ENCODE peak calls at places on chromosome 3, in eight cellular contexts. R is A549, B is pancreas, H is GM23338, K is cardiac muscle cell, I is PC-3, S is neural progenitor cell, L is fibroblast of lung. C is an unnamed sample.

GRCh38 chr3:89419647-89420141 is 312.3 kb downstream of the EPHA3 start:
- DNase-seq in R (no peak), B (no peak), H (no peak), K (no peak), I (peak), S (no peak), L (peak), C (no peak)

GRCh38 chr3:193545304-193545703 is 9.4 kb downstream of the ATP13A4 start:
- DNase-seq in R (no peak), B (no peak), H (no peak), K (no peak), I (no peak), S (no peak), L (no peak), C (no peak)

GRCh38 chr3:46378426-46378942 is 7.7 kb downstream of the CCR5 start:
- DNase-seq in R (peak), B (no peak), H (peak), K (peak), I (peak), S (peak), L (peak), C (peak)

GRCh38 chr3:3799173-3800075 is at the start of gene LRRN1:
- DNase-seq in R (no peak), B (peak), H (peak), K (peak), I (no peak), S (peak), L (peak), C (peak)

GRCh38 chr3:148902173-148902791 is 37.2 kb downstream of the CPA3 start:
- DNase-seq in R (no peak), B (no peak), H (no peak), K (no peak), I (peak), S (no peak), L (peak), C (no peak)

GRCh38 chr3:73030073-73030597 is 31.3 kb upstream of the EBLN2 start:
- DNase-seq in R (no peak), B (no peak), H (no peak), K (no peak), I (no peak), S (no peak), L (no peak), C (no peak)

GRCh38 chr3:135456182-135456790 is 509.2 kb upstream of the PPP2R3A start:
- DNase-seq in R (no peak), B (no peak), H (peak), K (peak), I (no peak), S (peak), L (no peak), C (peak)

GRCh38 chr3:156620901-156621300 is 53.5 kb upstream of the TIPARP start:
- DNase-seq in R (no peak), B (no peak), H (no peak), K (no peak), I (no peak), S (no peak), L (peak), C (no peak)

GRCh38 chr3:162845918-162846317 is 1349.3 kb downstream of the OTOL1 start:
- DNase-seq in R (no peak), B (no peak), H (no peak), K (no peak), I (no peak), S (no peak), L (no peak), C (no peak)

GRCh38 chr3:132587401-132587800 is 9.7 kb upstream of the ACKR4 start:
- DNase-seq in R (no peak), B (no peak), H (no peak), K (no peak), I (no peak), S (no peak), L (no peak), C (no peak)

GRCh38 chr3:58604031-58604430 is 26.8 kb upstream of the FAM107A start:
- DNase-seq in R (no peak), B (no peak), H (no peak), K (no peak), I (no peak), S (no peak), L (no peak), C (no peak)

GRCh38 chr3:98333989-98334606 is 19.6 kb upstream of the OR5K4 start:
- DNase-seq in R (no peak), B (no peak), H (no peak), K (no peak), I (no peak), S (no peak), L (no peak), C (no peak)

GRCh38 chr3:64741344-64741743 is 53.5 kb upstream of the ADAMTS9 start:
- DNase-seq in R (no peak), B (no peak), H (no peak), K (no peak), I (no peak), S (no peak), L (peak), C (no peak)

GRCh38 chr3:182713743-182714517 is 79.4 kb upstream of the ATP11B start:
- DNase-seq in R (peak), B (no peak), H (peak), K (peak), I (peak), S (peak), L (peak), C (no peak)

GRCh38 chr3:32892625-32893598 is 58.5 kb upstream of the CCR4 start:
- DNase-seq in R (no peak), B (no peak), H (no peak), K (no peak), I (no peak), S (no peak), L (no peak), C (no peak)

GRCh38 chr3:101070260-101071121 is 77.3 kb upstream of the ABI3BP start:
- DNase-seq in R (peak), B (peak), H (peak), K (peak), I (peak), S (peak), L (peak), C (peak)

GRCh38 chr3:150227839-150228238 is 180.3 kb upstream of the TSC22D2 start:
- DNase-seq in R (peak), B (no peak), H (peak), K (peak), I (peak), S (peak), L (peak), C (peak)

GRCh38 chr3:88034463-88034862 is 24.3 kb downstream of the CGGBP1 start:
- DNase-seq in R (no peak), B (no peak), H (no peak), K (no peak), I (no peak), S (no peak), L (no peak), C (no peak)

GRCh38 chr3:38153986-38154608 is 11.2 kb upstream of the OXSR1 start:
- DNase-seq in R (no peak), B (no peak), H (no peak), K (no peak), I (peak), S (no peak), L (peak), C (no peak)

GRCh38 chr3:52834871-52835501 is at the start of gene MUSTN1:
- DNase-seq in R (no peak), B (peak), H (peak), K (peak), I (no peak), S (peak), L (no peak), C (peak)

GRCh38 chr3:42685363-42685881 is at the start of gene KLHL40:
- DNase-seq in R (no peak), B (no peak), H (no peak), K (no peak), I (no peak), S (no peak), L (no peak), C (no peak)

GRCh38 chr3:119331661-119332060 is 37.5 kb downstream of the ARHGAP31 start:
- DNase-seq in R (no peak), B (no peak), H (no peak), K (peak), I (peak), S (no peak), L (peak), C (no peak)

GRCh38 chr3:45035441-45036301 is 9.6 kb downstream of the CLEC3B start:
- DNase-seq in R (no peak), B (peak), H (peak), K (peak), I (no peak), S (peak), L (no peak), C (peak)

GRCh38 chr3:155870945-155871745 is 695 bp downstream of the GMPS start:
- DNase-seq in R (peak), B (peak), H (peak), K (peak), I (peak), S (peak), L (peak), C (peak)

GRCh38 chr3:186514296-186515002 is 29.7 kb downstream of the CRYGS start:
- DNase-seq in R (peak), B (no peak), H (peak), K (no peak), I (peak), S (no peak), L (no peak), C (no peak)
- TF ChIP-seq CTCF in R (no peak), B (no peak), H (peak), K (peak), I (peak), S (peak), L (peak), C (peak)

GRCh38 chr3:107983247-107983646 is 107.6 kb downstream of the CD47 start:
- DNase-seq in R (no peak), B (no peak), H (peak), K (no peak), I (no peak), S (no peak), L (no peak), C (no peak)
- TF ChIP-seq CTCF in R (no peak), B (no peak), H (no peak), K (no peak), I (no peak), S (peak), L (no peak), C (no peak)

GRCh38 chr3:81170298-81170697 is 591.1 kb downstream of the GBE1 start:
- DNase-seq in R (no peak), B (no peak), H (peak), K (no peak), I (no peak), S (peak), L (no peak), C (no peak)

GRCh38 chr3:81173514-81173913 is 587.9 kb downstream of the GBE1 start:
- DNase-seq in R (peak), B (no peak), H (peak), K (peak), I (peak), S (peak), L (no peak), C (no peak)
- TF ChIP-seq CTCF in R (no peak), B (no peak), H (peak), K (no peak), I (peak), S (peak), L (no peak), C (peak)

DNA sequence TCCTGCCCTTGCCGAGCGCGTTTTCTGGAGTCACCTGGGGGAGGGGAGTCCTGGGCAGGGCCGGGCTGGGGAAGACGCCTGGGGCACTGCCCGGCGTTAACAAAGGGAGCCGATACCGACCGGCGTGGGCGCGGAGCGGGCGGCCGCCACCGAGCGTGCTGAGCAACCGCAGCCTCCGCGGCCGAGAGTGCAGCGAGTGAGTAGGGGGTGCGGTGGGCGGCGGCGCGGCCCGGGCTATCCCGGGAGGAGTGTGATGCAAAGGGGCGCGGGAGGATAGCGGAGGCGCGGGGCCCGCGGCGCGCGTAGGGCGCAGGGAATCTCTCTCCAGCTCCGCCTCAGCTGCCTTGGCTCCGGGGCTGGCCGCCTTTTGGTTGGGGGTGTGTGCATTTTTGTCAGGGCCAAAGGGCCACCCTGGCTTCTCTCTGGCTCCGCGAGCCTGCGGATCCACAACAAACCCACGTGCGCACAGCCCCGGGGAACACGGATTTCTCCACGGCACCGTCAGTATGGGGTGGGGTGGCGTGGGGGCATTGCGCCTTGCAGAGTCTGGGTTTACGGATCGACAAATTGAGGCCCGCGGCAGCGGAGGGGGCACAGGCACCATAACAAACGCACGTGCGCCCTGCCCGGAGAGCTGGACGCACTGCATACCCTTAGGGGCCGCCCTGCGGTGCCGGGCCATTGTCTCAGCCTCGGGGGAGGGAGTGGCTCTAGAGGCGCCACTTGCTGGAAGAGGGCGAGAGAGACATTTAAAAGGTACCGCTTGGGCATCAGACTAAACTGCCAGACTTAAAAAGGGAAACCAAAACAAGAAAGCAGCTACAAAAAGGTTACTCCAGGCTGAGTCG is 537 bp downstream of the ST6GAL1 start:
- DNase-seq in R (peak), B (peak), H (peak), K (peak), I (peak), S (peak), L (peak), C (peak)
- TF ChIP-seq CTCF in R (no peak), B (no peak), H (peak), K (peak), I (no peak), S (peak), L (no peak), C (no peak)

GRCh38 chr3:50885491-50885890 is 210.8 kb downstream of the DOCK3 start:
- DNase-seq in R (no peak), B (no peak), H (peak), K (peak), I (peak), S (peak), L (no peak), C (no peak)
- TF ChIP-seq CTCF in R (no peak), B (no peak), H (peak), K (no peak), I (peak), S (peak), L (no peak), C (peak)

GRCh38 chr3:112976001-112976400 is 1.1 kb upstream of the CD200R1 start:
- DNase-seq in R (no peak), B (no peak), H (no peak), K (no peak), I (no peak), S (no peak), L (no peak), C (no peak)

GRCh38 chr3:112980080-112980479 is 5.2 kb upstream of the CD200R1 start:
- DNase-seq in R (no peak), B (no peak), H (no peak), K (no peak), I (no peak), S (no peak), L (no peak), C (no peak)

GRCh38 chr3:112976953-112977352 is 2.0 kb upstream of the CD200R1 start:
- DNase-seq in R (no peak), B (no peak), H (no peak), K (no peak), I (no peak), S (no peak), L (no peak), C (no peak)

GRCh38 chr3:112982710-112983109 is 7.8 kb upstream of the CD200R1 start:
- DNase-seq in R (no peak), B (no peak), H (no peak), K (no peak), I (no peak), S (no peak), L (no peak), C (no peak)

DNA sequence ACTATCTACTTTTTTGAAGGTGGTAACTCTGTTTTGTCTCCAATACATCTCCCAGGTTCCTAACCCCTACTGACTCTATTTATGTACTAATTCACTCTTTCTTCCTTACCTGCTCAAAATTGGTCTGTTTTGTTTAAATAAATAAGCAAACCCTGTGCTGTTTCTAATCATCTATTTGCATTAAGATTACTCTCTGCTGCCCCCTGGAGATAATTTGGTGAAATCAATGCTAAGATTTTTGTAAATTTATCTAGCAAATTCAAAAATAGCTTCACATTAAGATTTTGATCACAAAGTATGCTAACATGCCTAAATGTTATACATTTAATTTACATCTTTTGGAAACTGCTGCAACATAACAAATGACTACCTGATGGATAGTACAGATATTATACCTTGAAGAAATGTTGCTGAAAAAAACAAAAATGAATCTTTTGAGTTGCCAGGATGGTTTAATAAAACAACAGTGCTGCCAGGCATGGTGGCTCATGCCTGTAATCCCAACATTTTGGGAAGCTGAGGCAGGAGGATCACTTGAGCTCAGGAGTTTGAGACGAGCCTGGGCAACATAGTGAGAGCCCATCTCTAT is 4.4 kb upstream of the CD200R1 start:
- DNase-seq in R (peak), B (no peak), H (peak), K (peak), I (peak), S (peak), L (peak), C (peak)
- TF ChIP-seq CTCF in R (peak), B (peak), H (peak), K (peak), I (peak), S (peak), L (peak), C (peak)

DNA sequence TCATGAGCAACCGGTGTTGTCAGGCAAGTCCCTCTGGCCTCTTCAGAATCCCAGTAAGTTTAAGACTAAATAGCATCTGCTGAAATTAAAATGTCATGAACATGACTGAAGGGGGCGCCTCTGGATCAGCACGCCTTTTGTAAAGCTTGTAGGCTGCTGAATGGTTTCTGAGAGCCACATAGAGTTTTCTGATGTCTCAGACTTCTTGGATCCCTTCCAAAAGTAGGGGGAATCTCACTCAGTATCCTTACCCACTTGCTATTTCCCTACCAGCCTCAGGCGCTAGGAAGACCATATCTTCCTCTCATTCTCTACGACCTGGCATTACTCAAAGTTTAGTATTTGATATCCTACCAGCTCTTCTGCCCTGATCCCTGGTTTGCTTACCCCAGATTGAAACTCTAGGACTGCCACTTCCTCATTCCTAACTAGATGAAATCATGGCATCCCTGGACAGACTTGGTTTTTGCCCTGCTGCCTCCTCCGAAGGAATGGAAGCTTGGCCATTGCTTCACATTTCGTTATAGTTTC is 62.7 kb upstream of the CD47 start:
- DNase-seq in R (peak), B (no peak), H (peak), K (peak), I (peak), S (peak), L (peak), C (no peak)
- TF ChIP-seq CTCF in R (peak), B (no peak), H (peak), K (peak), I (peak), S (peak), L (peak), C (peak)

GRCh38 chr3:28922376-28922775 is 358.5 kb upstream of the RBMS3 start:
- DNase-seq in R (no peak), B (no peak), H (no peak), K (no peak), I (no peak), S (no peak), L (no peak), C (no peak)
- TF ChIP-seq CTCF in R (no peak), B (no peak), H (no peak), K (no peak), I (no peak), S (no peak), L (no peak), C (no peak)